ENCODE peak calls at places on chromosomes 12 and 14, in five cellular contexts. One of them, this sample, is unnamed.

GRCh38 chr14:82420874-82421273 is 887.2 kb upstream of the SEL1L start:
- DNase-seq in activated CD4-positive, alpha-beta memory T cell treated with anti-CD3 and anti-CD28 coated beads for 36 hours: no peak
- DNase-seq in kidney glomerular epithelial cell: no peak
- DNase-seq in smooth muscle cell of the brain vasculature: no peak
- DNase-seq in breast epithelium: no peak
- DNase-seq in this sample: no peak

GRCh38 chr12:50780016-50780415 is 16.1 kb downstream of the ATF1 start:
- DNase-seq in activated CD4-positive, alpha-beta memory T cell treated with anti-CD3 and anti-CD28 coated beads for 36 hours: no peak
- DNase-seq in kidney glomerular epithelial cell: no peak
- DNase-seq in smooth muscle cell of the brain vasculature: no peak
- DNase-seq in breast epithelium: no peak
- DNase-seq in this sample: no peak

GRCh38 chr14:37253905-37254304 is 56.2 kb downstream of the MIPOL1 start:
- DNase-seq in activated CD4-positive, alpha-beta memory T cell treated with anti-CD3 and anti-CD28 coated beads for 36 hours: no peak
- DNase-seq in kidney glomerular epithelial cell: no peak
- DNase-seq in smooth muscle cell of the brain vasculature: peak; percentile 45
- DNase-seq in breast epithelium: no peak
- DNase-seq in this sample: no peak

GRCh38 chr12:95848575-95849388 is 10.0 kb upstream of the SNRPF start:
- DNase-seq in activated CD4-positive, alpha-beta memory T cell treated with anti-CD3 and anti-CD28 coated beads for 36 hours: peak; percentile 27
- DNase-seq in kidney glomerular epithelial cell: peak; percentile 45
- DNase-seq in smooth muscle cell of the brain vasculature: no peak
- DNase-seq in breast epithelium: no peak
- DNase-seq in this sample: no peak

GRCh38 chr12:27284751-27285150 is 40.7 kb downstream of the STK38L start:
- DNase-seq in activated CD4-positive, alpha-beta memory T cell treated with anti-CD3 and anti-CD28 coated beads for 36 hours: no peak
- DNase-seq in kidney glomerular epithelial cell: peak; percentile 21
- DNase-seq in smooth muscle cell of the brain vasculature: no peak
- DNase-seq in breast epithelium: no peak
- DNase-seq in this sample: no peak

GRCh38 chr12:46387697-46388096 is 15.1 kb upstream of the SLC38A2 start:
- DNase-seq in activated CD4-positive, alpha-beta memory T cell treated with anti-CD3 and anti-CD28 coated beads for 36 hours: peak; percentile 56
- DNase-seq in kidney glomerular epithelial cell: no peak
- DNase-seq in smooth muscle cell of the brain vasculature: no peak
- DNase-seq in breast epithelium: no peak
- DNase-seq in this sample: no peak

GRCh38 chr12:78916845-78917480 is 52.4 kb downstream of the SYT1 start:
- DNase-seq in activated CD4-positive, alpha-beta memory T cell treated with anti-CD3 and anti-CD28 coated beads for 36 hours: no peak
- DNase-seq in kidney glomerular epithelial cell: peak; percentile 36
- DNase-seq in smooth muscle cell of the brain vasculature: no peak
- DNase-seq in breast epithelium: no peak
- DNase-seq in this sample: no peak

GRCh38 chr14:100530270-100531072 is 56.7 kb downstream of the BEGAIN start:
- DNase-seq in activated CD4-positive, alpha-beta memory T cell treated with anti-CD3 and anti-CD28 coated beads for 36 hours: peak; percentile 2
- DNase-seq in kidney glomerular epithelial cell: no peak
- DNase-seq in smooth muscle cell of the brain vasculature: no peak
- DNase-seq in breast epithelium: no peak
- DNase-seq in this sample: no peak

GRCh38 chr12:122844366-122844971 is 9.2 kb downstream of the HIP1R start:
- DNase-seq in activated CD4-positive, alpha-beta memory T cell treated with anti-CD3 and anti-CD28 coated beads for 36 hours: no peak
- DNase-seq in kidney glomerular epithelial cell: no peak
- DNase-seq in smooth muscle cell of the brain vasculature: no peak
- DNase-seq in breast epithelium: no peak
- DNase-seq in this sample: no peak

GRCh38 chr14:54211562-54212308 is 185.1 kb upstream of the CDKN3 start:
- DNase-seq in activated CD4-positive, alpha-beta memory T cell treated with anti-CD3 and anti-CD28 coated beads for 36 hours: no peak
- DNase-seq in kidney glomerular epithelial cell: peak; percentile 83
- DNase-seq in smooth muscle cell of the brain vasculature: no peak
- DNase-seq in breast epithelium: no peak
- DNase-seq in this sample: no peak

GRCh38 chr12:98373019-98373554 is 142.3 kb upstream of the TMPO start:
- DNase-seq in activated CD4-positive, alpha-beta memory T cell treated with anti-CD3 and anti-CD28 coated beads for 36 hours: no peak
- DNase-seq in kidney glomerular epithelial cell: peak; percentile 65
- DNase-seq in smooth muscle cell of the brain vasculature: no peak
- DNase-seq in breast epithelium: no peak
- DNase-seq in this sample: no peak

GRCh38 chr12:131311764-131312163 is 358.1 kb downstream of the ADGRD1 start:
- DNase-seq in activated CD4-positive, alpha-beta memory T cell treated with anti-CD3 and anti-CD28 coated beads for 36 hours: peak; percentile 21
- DNase-seq in kidney glomerular epithelial cell: no peak
- DNase-seq in smooth muscle cell of the brain vasculature: no peak
- DNase-seq in breast epithelium: no peak
- DNase-seq in this sample: no peak

GRCh38 chr12:575948-576612 is 87.2 kb downstream of the NINJ2 start:
- DNase-seq in activated CD4-positive, alpha-beta memory T cell treated with anti-CD3 and anti-CD28 coated beads for 36 hours: peak; percentile 88
- DNase-seq in kidney glomerular epithelial cell: peak; percentile 30
- DNase-seq in smooth muscle cell of the brain vasculature: no peak
- DNase-seq in breast epithelium: no peak
- DNase-seq in this sample: peak; percentile 89

GRCh38 chr14:20409226-20409625 is 4.1 kb downstream of the TEP1 start:
- DNase-seq in activated CD4-positive, alpha-beta memory T cell treated with anti-CD3 and anti-CD28 coated beads for 36 hours: no peak
- DNase-seq in kidney glomerular epithelial cell: no peak
- DNase-seq in smooth muscle cell of the brain vasculature: no peak
- DNase-seq in breast epithelium: no peak
- DNase-seq in this sample: no peak

GRCh38 chr12:1213205-1213604 is 222.2 kb downstream of the ERC1 start:
- DNase-seq in activated CD4-positive, alpha-beta memory T cell treated with anti-CD3 and anti-CD28 coated beads for 36 hours: peak; percentile 79
- DNase-seq in kidney glomerular epithelial cell: no peak
- DNase-seq in smooth muscle cell of the brain vasculature: no peak
- DNase-seq in breast epithelium: no peak
- DNase-seq in this sample: no peak

GRCh38 chr12:116276433-116277216 is 868 bp downstream of the MED13L start:
- DNase-seq in activated CD4-positive, alpha-beta memory T cell treated with anti-CD3 and anti-CD28 coated beads for 36 hours: peak; percentile 78
- DNase-seq in kidney glomerular epithelial cell: peak; percentile 56
- DNase-seq in smooth muscle cell of the brain vasculature: no peak
- DNase-seq in breast epithelium: peak; percentile 69
- DNase-seq in this sample: peak; percentile 68

GRCh38 chr12:123965382-123965781 is 7.2 kb downstream of the CCDC92 start:
- DNase-seq in activated CD4-positive, alpha-beta memory T cell treated with anti-CD3 and anti-CD28 coated beads for 36 hours: no peak
- DNase-seq in kidney glomerular epithelial cell: no peak
- DNase-seq in smooth muscle cell of the brain vasculature: no peak
- DNase-seq in breast epithelium: no peak
- DNase-seq in this sample: no peak

This sample was measured in memory B cell.